ENCODE peak calls at places on chromosomes 16 and 17, in nine cellular contexts. E, M, I, A, G, N, W, T and F are unnamed samples.

GRCh38 chr16:82169861-82170845 is at the start of gene MPHOSPH6:
- DNase-seq in E (peak), M (peak), I (peak), A (peak), G (peak), N (peak), W (peak), T (no peak), F (peak)

GRCh38 chr17:10067446-10068143 is 130.8 kb downstream of the GAS7 start:
- DNase-seq in E (no peak), M (no peak), I (no peak), A (no peak), G (no peak), N (peak), W (no peak), T (no peak), F (no peak)

GRCh38 chr16:49952386-49952785 is 72.6 kb upstream of the CNEP1R1 start:
- DNase-seq in E (peak), M (no peak), I (peak), A (peak), G (no peak), N (peak), W (no peak), T (no peak), F (peak)

GRCh38 chr16:59192551-59193199 is 458.6 kb upstream of the GOT2 start:
- DNase-seq in E (peak), M (no peak), I (peak), A (no peak), G (no peak), N (no peak), W (no peak), T (no peak), F (no peak)

GRCh38 chr17:39928868-39929651 is 1.5 kb downstream of the LRRC3C start:
- DNase-seq in E (peak), M (peak), I (peak), A (no peak), G (no peak), N (peak), W (no peak), T (peak), F (peak)

GRCh38 chr17:82791532-82791931 is 39.7 kb downstream of the TBCD start:
- DNase-seq in E (peak), M (peak), I (peak), A (no peak), G (no peak), N (no peak), W (no peak), T (peak), F (peak)

GRCh38 chr16:64983983-64984382 is 137.9 kb downstream of the CDH11 start:
- DNase-seq in E (peak), M (peak), I (peak), A (no peak), G (peak), N (no peak), W (peak), T (no peak), F (peak)

GRCh38 chr16:23374721-23375120 is 72.6 kb downstream of the SCNN1B start:
- DNase-seq in E (no peak), M (no peak), I (no peak), A (no peak), G (no peak), N (no peak), W (no peak), T (no peak), F (no peak)

GRCh38 chr17:76137351-76138233 is 3.5 kb downstream of the FOXJ1 start:
- DNase-seq in E (no peak), M (no peak), I (no peak), A (no peak), G (no peak), N (no peak), W (no peak), T (no peak), F (no peak)

GRCh38 chr17:17899486-17899885 is 62.7 kb upstream of the SREBF1 start:
- DNase-seq in E (no peak), M (no peak), I (no peak), A (no peak), G (no peak), N (no peak), W (no peak), T (no peak), F (no peak)

GRCh38 chr16:14242769-14243168 is 171.7 kb downstream of the MRTFB start:
- DNase-seq in E (no peak), M (no peak), I (no peak), A (no peak), G (no peak), N (no peak), W (no peak), T (no peak), F (no peak)

GRCh38 chr17:78736526-78737079 is 45.5 kb downstream of the CYTH1 start:
- DNase-seq in E (no peak), M (no peak), I (peak), A (peak), G (no peak), N (peak), W (peak), T (no peak), F (no peak)

GRCh38 chr16:89217138-89217387 is 440 bp upstream of the ZNF778 start:
- DNase-seq in E (no peak), M (no peak), I (no peak), A (no peak), G (no peak), N (no peak), W (no peak), T (no peak), F (no peak)

GRCh38 chr16:28609631-28610594 is at the start of gene SULT1A1:
- DNase-seq in E (no peak), M (no peak), I (no peak), A (peak), G (peak), N (no peak), W (peak), T (no peak), F (no peak)
- H3K4me3 ChIP-seq in E (no peak), M (peak), I (no peak), A (peak), G (peak), N (peak), W (peak), T (no peak), F (no peak)

GRCh38 chr16:55242667-55243066 is 81.3 kb upstream of the IRX6 start:
- DNase-seq in E (no peak), M (no peak), I (no peak), A (no peak), G (no peak), N (no peak), W (no peak), T (no peak), F (no peak)

GRCh38 chr16:55240933-55241332 is 83.1 kb upstream of the IRX6 start:
- DNase-seq in E (no peak), M (no peak), I (no peak), A (no peak), G (no peak), N (no peak), W (no peak), T (no peak), F (no peak)

GRCh38 chr16:55236655-55237054 is 87.3 kb upstream of the IRX6 start:
- DNase-seq in E (no peak), M (no peak), I (no peak), A (no peak), G (no peak), N (no peak), W (no peak), T (no peak), F (no peak)

GRCh38 chr16:55239723-55240122 is 84.3 kb upstream of the IRX6 start:
- DNase-seq in E (no peak), M (no peak), I (no peak), A (no peak), G (no peak), N (no peak), W (no peak), T (no peak), F (no peak)
- TF ChIP-seq CTCF in E (no peak), M (no peak), I (no peak), A (no peak), G (no peak), N (no peak), W (no peak), T (no peak), F (no peak)

GRCh38 chr17:77613627-77614026 is 344.9 kb upstream of the TNRC6C start:
- DNase-seq in E (no peak), M (no peak), I (no peak), A (no peak), G (no peak), N (no peak), W (no peak), T (no peak), F (no peak)
- H3K4me3 ChIP-seq in E (no peak), M (no peak), I (no peak), A (no peak), G (no peak), N (no peak), W (no peak), T (no peak), F (no peak)

DNA sequence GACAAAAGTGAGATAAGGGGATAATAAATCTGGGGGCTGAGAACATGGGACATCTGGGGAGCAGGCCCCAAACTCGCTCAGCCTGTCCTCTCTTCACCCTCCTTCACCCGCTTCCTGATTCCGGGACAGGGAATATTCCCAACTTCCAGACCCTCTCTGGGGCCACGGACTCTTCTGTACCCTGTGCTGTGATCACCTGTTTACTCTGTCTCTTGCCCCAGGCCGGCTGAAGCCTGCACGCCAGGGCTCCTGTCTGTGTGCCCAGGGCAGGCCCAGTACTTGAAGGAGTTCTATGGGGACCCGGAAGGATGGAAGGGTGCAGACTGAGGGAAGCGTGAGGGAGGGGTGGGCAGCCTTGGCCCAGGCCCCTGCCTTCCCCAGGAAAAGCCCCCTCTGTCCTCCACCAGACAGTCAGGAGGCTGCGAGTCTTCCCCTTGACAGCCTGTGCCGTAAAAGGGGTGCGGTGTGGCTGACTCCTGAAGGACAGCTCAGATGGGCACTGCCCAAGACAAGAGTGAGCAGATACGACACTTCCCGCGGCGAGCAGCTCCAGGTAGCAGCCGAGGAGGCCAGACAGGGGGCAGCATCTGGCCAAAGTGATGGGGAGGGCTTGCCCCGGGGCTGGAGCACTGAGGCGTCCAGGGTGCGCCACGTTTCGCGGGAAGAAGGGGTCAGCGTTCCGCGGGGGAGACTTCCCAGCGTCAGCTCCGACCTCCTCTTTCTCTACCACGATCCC is 1.0 kb upstream of the CCNF start:
- DNase-seq in E (peak), M (no peak), I (peak), A (peak), G (peak), N (no peak), W (peak), T (no peak), F (peak)
- TF ChIP-seq CTCF in E (peak), M (peak), I (peak), A (peak), G (no peak), N (peak), W (peak), T (peak), F (peak)

GRCh38 chr16:2028146-2028545 is 1.4 kb downstream of the NHERF2 start:
- DNase-seq in E (no peak), M (no peak), I (no peak), A (no peak), G (no peak), N (no peak), W (no peak), T (no peak), F (no peak)
- H3K4me3 ChIP-seq in E (peak), M (peak), I (no peak), A (peak), G (peak), N (peak), W (peak), T (peak), F (peak)